ENCODE peak calls at places on chromosome 21, in six cellular contexts. R is Panc1, M is IMR-90, E is Karpas-422, Q is fibroblast of lung, W is brain microvascular endothelial cell. I is an unnamed sample.

GRCh38 chr21:37904879-37905278 is 11.4 kb downstream of the KCNJ6 start:
- DNase-seq in R (no peak), M (no peak), E (no peak), Q (no peak), W (no peak), I (no peak)

GRCh38 chr21:42666023-42666747 is 12.8 kb downstream of the PDE9A start:
- DNase-seq in R (no peak), M (no peak), E (peak; percentile 63), Q (no peak), W (no peak), I (no peak)

GRCh38 chr21:32009263-32009662 is 136.4 kb downstream of the HUNK start:
- DNase-seq in R (no peak), M (no peak), E (no peak), Q (no peak), W (no peak), I (no peak)

GRCh38 chr21:21232320-21232719 is 234.1 kb downstream of the NCAM2 start:
- DNase-seq in R (peak; percentile 2), M (peak; percentile 71), E (peak; percentile 53), Q (peak; percentile 83), W (peak; percentile 4), I (peak; percentile 20)

GRCh38 chr21:36699026-36699545 is at the start of gene SIM2:
- DNase-seq in R (no peak), M (peak; percentile 52), E (no peak), Q (no peak), W (no peak), I (peak; percentile 83)

GRCh38 chr21:37101384-37101783 is 28.3 kb downstream of the TTC3 start:
- DNase-seq in R (no peak), M (peak; percentile 36), E (no peak), Q (peak; percentile 17), W (no peak), I (no peak)

GRCh38 chr21:20856926-20857325 is 141.3 kb upstream of the NCAM2 start:
- DNase-seq in R (no peak), M (no peak), E (no peak), Q (no peak), W (no peak), I (no peak)

GRCh38 chr21:39867198-39867650 is at the start of gene PCP4:
- DNase-seq in R (no peak), M (no peak), E (peak; percentile 86), Q (peak; percentile 9), W (peak; percentile 3), I (peak; percentile 36)

GRCh38 chr21:31665397-31665796 is 5.9 kb downstream of the SOD1 start:
- DNase-seq in R (no peak), M (peak; percentile 54), E (no peak), Q (no peak), W (peak; percentile 4), I (peak; percentile 13)

GRCh38 chr21:25637846-25638245 is 1.2 kb upstream of the JAM2 start:
- DNase-seq in R (no peak), M (no peak), E (no peak), Q (no peak), W (no peak), I (no peak)

GRCh38 chr21:41604583-41605041 is 96.7 kb upstream of the TMPRSS2 start:
- DNase-seq in R (no peak), M (peak; percentile 7), E (no peak), Q (no peak), W (no peak), I (no peak)

GRCh38 chr21:22476726-22477646 is 1478.8 kb downstream of the NCAM2 start:
- DNase-seq in R (no peak), M (no peak), E (no peak), Q (no peak), W (no peak), I (no peak)

GRCh38 chr21:34846601-34847112 is 177.9 kb downstream of the CLIC6 start:
- DNase-seq in R (no peak), M (peak; percentile 89), E (no peak), Q (peak; percentile 92), W (peak; percentile 76), I (peak; percentile 53)
- H3K36me3 ChIP-seq in R (no peaks in the 10 kb centered on the region), M (peaks cover 41% of the 10 kb centered on the region), E (no peaks in the 10 kb centered on the region), Q (peaks cover 15% of the 10 kb centered on the region), W (peaks cover 58% of the 10 kb centered on the region), I (peaks cover 51% of the 10 kb centered on the region)

GRCh38 chr21:45019076-45019886 is 55.1 kb upstream of the ADARB1 start:
- DNase-seq in R (no peak), M (no peak), E (no peak), Q (no peak), W (peak; percentile 54), I (no peak)
- H3K4me3 ChIP-seq in R (no peak overlapping the region), M (no peak overlapping the region), E (no peak overlapping the region), Q (no peak overlapping the region), W (peak overlapping the region; percentile 9), I (no peak overlapping the region)

GRCh38 chr21:44887126-44887806 is 13.8 kb upstream of the PTTG1IP start:
- DNase-seq in R (no peak), M (no peak), E (no peak), Q (no peak), W (no peak), I (no peak)
- H3K36me3 ChIP-seq in R (no peaks in the 10 kb centered on the region), M (no peaks in the 10 kb centered on the region), E (peaks cover 11% of the 10 kb centered on the region), Q (no peaks in the 10 kb centered on the region), W (no peaks in the 10 kb centered on the region), I (no peaks in the 10 kb centered on the region)

GRCh38 chr21:45480701-45481500 is 61.3 kb downstream of the SLC19A1 start:
- DNase-seq in R (no peak), M (no peak), E (no peak), Q (no peak), W (no peak), I (no peak)
- H3K4me3 ChIP-seq in R (no peak overlapping the region), M (no peak overlapping the region), E (no peak overlapping the region), Q (no peak overlapping the region), W (no peak overlapping the region), I (no peak overlapping the region)

DNA sequence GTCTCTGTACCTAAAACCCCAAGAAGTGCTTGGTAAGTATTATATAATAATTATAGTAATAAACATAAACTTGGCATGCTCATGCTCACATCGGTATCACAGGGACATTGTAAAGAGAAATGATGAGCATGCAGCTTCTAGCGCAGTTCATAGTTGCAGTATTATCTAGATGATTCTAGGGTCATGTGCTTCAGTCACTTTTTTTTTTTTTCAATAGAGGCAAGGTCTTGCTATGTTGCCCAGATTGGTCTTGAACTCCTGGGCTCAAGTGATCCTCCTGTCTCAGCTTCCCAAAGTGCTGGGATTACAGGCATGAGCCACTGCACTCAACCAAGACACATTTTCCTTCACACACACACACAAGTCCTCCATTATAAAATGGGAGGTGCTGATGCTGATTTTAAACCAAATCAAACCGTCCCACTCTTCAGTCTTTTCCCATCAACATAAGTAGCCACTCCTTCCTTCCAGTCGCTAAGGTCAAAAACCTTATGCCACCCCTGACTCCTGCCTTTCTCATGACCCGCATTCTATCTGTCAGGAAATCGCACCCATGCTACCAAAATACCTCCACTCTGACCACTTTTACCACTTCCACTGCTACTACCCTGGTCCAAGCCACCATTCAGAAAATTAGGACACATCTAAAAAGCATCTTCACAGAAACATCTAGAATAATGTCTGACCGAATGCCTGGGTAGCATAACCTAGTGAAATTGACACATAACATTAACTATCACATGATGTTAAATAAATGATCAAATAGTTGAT is 28.2 kb upstream of the IFNGR2 start:
- DNase-seq in R (no peak), M (no peak), E (peak; percentile 54), Q (no peak), W (no peak), I (no peak)
- H3K36me3 ChIP-seq in R (no peaks in the 10 kb centered on the region), M (no peaks in the 10 kb centered on the region), E (no peaks in the 10 kb centered on the region), Q (no peaks in the 10 kb centered on the region), W (no peaks in the 10 kb centered on the region), I (no peaks in the 10 kb centered on the region)